ENCODE peak calls at places on chromosomes 7 and 10, in four cellular contexts. X is stimulated activated naive CD4-positive, alpha-beta T cell; P is NCI-H1105; T is adipocyte. V is an unnamed sample.

GRCh38 chr7:97064972-97065587 is 40.4 kb upstream of the DLX5 start:
- DNase-seq in T (peak; percentile 82), P (peak; percentile 77), X (peak; percentile 26), V (peak; percentile 76)

GRCh38 chr10:35056133-35056532 is 34.0 kb downstream of the CUL2 start:
- DNase-seq in X (no peak), P (no peak), T (no peak), V (no peak)

GRCh38 chr10:98045785-98046389 is 15.5 kb upstream of the CRTAC1 start:
- DNase-seq in X (peak; percentile 61), P (peak; percentile 41), T (peak; percentile 86), V (peak; percentile 75)

GRCh38 chr7:35584990-35585389 is 109.9 kb downstream of the HERPUD2 start:
- DNase-seq in T (no peak), X (no peak), P (no peak), V (peak; percentile 65)

GRCh38 chr10:79149662-79150443 is 81.1 kb downstream of the ZMIZ1 start:
- DNase-seq in P (no peak), X (peak; percentile 13), T (peak; percentile 62), V (peak; percentile 61)

GRCh38 chr10:83991986-83992753 is 147.1 kb upstream of the GHITM start:
- DNase-seq in P (peak; percentile 1), T (peak; percentile 31), X (no peak), V (peak; percentile 9)

GRCh38 chr7:25059576-25059975 is 65.5 kb downstream of the CYCS start:
- DNase-seq in T (no peak), P (no peak), X (no peak), V (no peak)

GRCh38 chr7:17056491-17057142 is 174.8 kb upstream of the AGR3 start:
- DNase-seq in P (no peak), T (peak; percentile 71), X (no peak), V (peak; percentile 41)

GRCh38 chr7:1486571-1486970 is 17.6 kb downstream of the INTS1 start:
- DNase-seq in T (no peak), P (no peak), X (no peak), V (no peak)

GRCh38 chr7:6260291-6261183 is 11.9 kb downstream of the CYTH3 start:
- DNase-seq in P (no peak), X (no peak), T (peak; percentile 84), V (peak; percentile 74)

GRCh38 chr10:70932415-70933196 is 44.2 kb upstream of the PCBD1 start:
- DNase-seq in P (no peak), T (no peak), X (no peak), V (no peak)

GRCh38 chr10:47374611-47375536 is 9.2 kb downstream of the ZNF488 start:
- DNase-seq in T (peak; percentile 83), P (no peak), X (no peak), V (peak; percentile 79)

GRCh38 chr7:134804351-134804750 is 24.9 kb downstream of the CALD1 start:
- DNase-seq in T (peak; percentile 61), P (no peak), X (no peak), V (peak; percentile 80)

GRCh38 chr7:98221611-98222532 is 10.6 kb downstream of the BHLHA15 start:
- DNase-seq in X (no peak), P (no peak), T (no peak), V (no peak)

GRCh38 chr7:5643280-5643679 is 138.2 kb downstream of the RNF216 start:
- DNase-seq in T (no peak), X (no peak), P (no peak), V (peak; percentile 52)

GRCh38 chr10:132547421-132547861 is 9.9 kb downstream of the INPP5A start:
- DNase-seq in T (no peak), X (no peak), P (no peak), V (no peak)

GRCh38 chr7:91915401-91916067 is 25.1 kb upstream of the AKAP9 start:
- DNase-seq in T (peak; percentile 10), P (no peak), X (no peak), V (peak; percentile 32)

GRCh38 chr7:542935-543789 is 23.5 kb upstream of the PDGFA start:
- DNase-seq in X (no peak), T (peak; percentile 91), P (no peak), V (peak; percentile 78)

GRCh38 chr10:68792115-68792514 is 35.2 kb upstream of the STOX1 start:
- DNase-seq in T (peak; percentile 66), P (no peak), X (no peak), V (peak; percentile 56)

GRCh38 chr10:43943825-43944360 is 295.2 kb upstream of the ZNF32 start:
- DNase-seq in P (no peak), T (no peak), X (no peak), V (no peak)

GRCh38 chr10:14032406-14032998 is 298.2 kb downstream of the FRMD4A start:
- DNase-seq in X (peak; percentile 54), T (no peak), P (no peak), V (peak; percentile 16)

GRCh38 chr7:147279516-147279915 is 1162.9 kb downstream of the CNTNAP2 start:
- DNase-seq in T (no peak), X (no peak), P (no peak), V (no peak)

GRCh38 chr10:23198940-23199767 is 7.0 kb downstream of the PTF1A start:
- DNase-seq in P (peak; percentile 27), X (peak; percentile 16), T (no peak), V (no peak)

GRCh38 chr7:134702366-134703240 is 56.0 kb downstream of the BPGM start:
- DNase-seq in T (peak; percentile 16), X (no peak), P (no peak), V (peak; percentile 97)

GRCh38 chr10:29915116-29915785 is 144.1 kb downstream of the JCAD start:
- DNase-seq in T (no peak), X (no peak), P (no peak), V (no peak)

GRCh38 chr10:47447209-47447608 is 36.7 kb downstream of the ANXA8 start:
- DNase-seq in T (no peak), P (no peak), X (no peak), V (no peak)

GRCh38 chr7:97004931-97005763 is at the start of gene DLX6:
- DNase-seq in P (peak; percentile 98), T (peak; percentile 94), X (no peak), V (no peak)

GRCh38 chr7:140541513-140542192 is 62.3 kb upstream of the MKRN1 start:
- DNase-seq in T (peak; percentile 71), X (no peak), P (peak; percentile 86), V (peak; percentile 90)

GRCh38 chr10:29471483-29471859 is 163.3 kb downstream of the SVIL start:
- DNase-seq in X (no peak), T (peak; percentile 60), P (no peak), V (peak; percentile 91)

GRCh38 chr7:20172736-20173334 is 44.3 kb downstream of the MACC1 start:
- DNase-seq in P (peak; percentile 36), T (peak; percentile 45), X (no peak), V (peak; percentile 78)

GRCh38 chr7:116552616-116553015 is 27.8 kb downstream of the CAV1 start:
- DNase-seq in P (no peak), T (no peak), X (no peak), V (peak; percentile 31)

GRCh38 chr10:118918116-118918515 is 111.4 kb upstream of the NANOS1 start:
- DNase-seq in T (no peak), P (no peak), X (no peak), V (no peak)

GRCh38 chr7:24576171-24577052 is 3.2 kb downstream of the PALS2 start:
- DNase-seq in X (peak; percentile 3), T (peak; percentile 86), P (peak; percentile 49), V (peak; percentile 90)

GRCh38 chr7:13279854-13280435 is 592.5 kb downstream of the ARL4A start:
- DNase-seq in P (peak; percentile 50), T (peak; percentile 82), X (no peak), V (peak; percentile 55)

GRCh38 chr10:6320320-6321010 is 117.7 kb downstream of the PFKFB3 start:
- DNase-seq in X (no peak), T (no peak), P (no peak), V (no peak)

GRCh38 chr10:78438907-78439809 is 405.5 kb downstream of the RPS24 start:
- DNase-seq in T (no peak), P (no peak), X (no peak), V (no peak)

V was measured in choroid plexus epithelial cell.